ENCODE peak calls at places on chromosomes 2 and 18, in seven cellular contexts. One of them, this sample, is unnamed.

GRCh38 chr18:52310651-52311050 is 29.3 kb upstream of the DCC start:
- DNase-seq in GM23248: no peak
- DNase-seq in SK-N-SH: no peak
- DNase-seq in IMR-90: no peak
- DNase-seq in fibroblast of lung: no peak
- DNase-seq in colonic mucosa: no peak
- DNase-seq in HepG2: no peak
- DNase-seq in this sample: no peak

GRCh38 chr2:1546023-1546591 is 132.8 kb downstream of the TPO start:
- DNase-seq in GM23248: peak; percentile 78
- DNase-seq in SK-N-SH: peak; percentile 88
- DNase-seq in IMR-90: peak; percentile 63
- DNase-seq in fibroblast of lung: peak; percentile 45
- DNase-seq in colonic mucosa: no peak
- DNase-seq in HepG2: peak; percentile 28
- DNase-seq in this sample: peak; percentile 46

GRCh38 chr2:108612514-108613183 is 78.4 kb downstream of the LIMS1 start:
- DNase-seq in GM23248: no peak
- DNase-seq in SK-N-SH: no peak
- DNase-seq in IMR-90: no peak
- DNase-seq in fibroblast of lung: no peak
- DNase-seq in colonic mucosa: no peak
- DNase-seq in HepG2: no peak
- DNase-seq in this sample: no peak

GRCh38 chr2:88690591-88691338 is 708 bp upstream of the RPIA start:
- DNase-seq in GM23248: peak; percentile 72
- DNase-seq in SK-N-SH: peak; percentile 32
- DNase-seq in IMR-90: peak; percentile 2
- DNase-seq in fibroblast of lung: no peak
- DNase-seq in colonic mucosa: peak; percentile 64
- DNase-seq in HepG2: peak; percentile 57
- DNase-seq in this sample: no peak

GRCh38 chr18:77970814-77971213 is 721.2 kb downstream of the GALR1 start:
- DNase-seq in GM23248: no peak
- DNase-seq in SK-N-SH: no peak
- DNase-seq in IMR-90: no peak
- DNase-seq in fibroblast of lung: peak; percentile 0
- DNase-seq in colonic mucosa: no peak
- DNase-seq in HepG2: no peak
- DNase-seq in this sample: peak; percentile 44

GRCh38 chr2:44155577-44156446 is 12.9 kb upstream of the PPM1B start:
- DNase-seq in GM23248: peak; percentile 8
- DNase-seq in SK-N-SH: no peak
- DNase-seq in IMR-90: peak; percentile 74
- DNase-seq in fibroblast of lung: peak; percentile 32
- DNase-seq in colonic mucosa: no peak
- DNase-seq in HepG2: no peak
- DNase-seq in this sample: no peak

GRCh38 chr2:33069894-33070651 is 123.3 kb downstream of the LTBP1 start:
- DNase-seq in GM23248: peak; percentile 99
- DNase-seq in SK-N-SH: no peak
- DNase-seq in IMR-90: peak; percentile 100
- DNase-seq in fibroblast of lung: peak; percentile 100
- DNase-seq in colonic mucosa: no peak
- DNase-seq in HepG2: peak; percentile 48
- DNase-seq in this sample: no peak

GRCh38 chr2:317501-318424 is 29.9 kb upstream of the ALKAL2 start:
- DNase-seq in GM23248: peak; percentile 59
- DNase-seq in SK-N-SH: no peak
- DNase-seq in IMR-90: peak; percentile 10
- DNase-seq in fibroblast of lung: peak; percentile 72
- DNase-seq in colonic mucosa: no peak
- DNase-seq in HepG2: no peak
- DNase-seq in this sample: no peak

GRCh38 chr2:85009019-85009618 is 38.2 kb downstream of the KCMF1 start:
- DNase-seq in GM23248: no peak
- DNase-seq in SK-N-SH: no peak
- DNase-seq in IMR-90: no peak
- DNase-seq in fibroblast of lung: no peak
- DNase-seq in colonic mucosa: no peak
- DNase-seq in HepG2: no peak
- DNase-seq in this sample: no peak

GRCh38 chr2:168801961-168802824 is at the start of gene NOSTRIN:
- DNase-seq in GM23248: peak; percentile 38
- DNase-seq in SK-N-SH: no peak
- DNase-seq in IMR-90: peak; percentile 48
- DNase-seq in fibroblast of lung: peak; percentile 78
- DNase-seq in colonic mucosa: peak; percentile 93
- DNase-seq in HepG2: peak; percentile 14
- DNase-seq in this sample: no peak

GRCh38 chr2:230668184-230668938 is 44.3 kb upstream of the CAB39 start:
- DNase-seq in GM23248: no peak
- DNase-seq in SK-N-SH: no peak
- DNase-seq in IMR-90: peak; percentile 74
- DNase-seq in fibroblast of lung: peak; percentile 63
- DNase-seq in colonic mucosa: no peak
- DNase-seq in HepG2: no peak
- DNase-seq in this sample: no peak

GRCh38 chr2:104848526-104848925 is 5.4 kb upstream of the POU3F3 start:
- DNase-seq in GM23248: no peak
- DNase-seq in SK-N-SH: no peak
- DNase-seq in IMR-90: no peak
- DNase-seq in fibroblast of lung: peak; percentile 51
- DNase-seq in colonic mucosa: no peak
- DNase-seq in HepG2: no peak
- DNase-seq in this sample: no peak

GRCh38 chr18:46283268-46283667 is 179.1 kb downstream of the HAUS1 start:
- DNase-seq in GM23248: peak; percentile 18
- DNase-seq in SK-N-SH: no peak
- DNase-seq in IMR-90: peak; percentile 10
- DNase-seq in fibroblast of lung: peak; percentile 54
- DNase-seq in colonic mucosa: no peak
- DNase-seq in HepG2: no peak
- DNase-seq in this sample: no peak

GRCh38 chr18:12554796-12555388 is 103.0 kb downstream of the SPIRE1 start:
- DNase-seq in GM23248: no peak
- DNase-seq in SK-N-SH: no peak
- DNase-seq in IMR-90: no peak
- DNase-seq in fibroblast of lung: no peak
- DNase-seq in colonic mucosa: no peak
- DNase-seq in HepG2: no peak
- DNase-seq in this sample: no peak

GRCh38 chr2:133266926-133267590 is 301.2 kb downstream of the NCKAP5 start:
- DNase-seq in GM23248: peak; percentile 8
- DNase-seq in SK-N-SH: peak; percentile 66
- DNase-seq in IMR-90: no peak
- DNase-seq in fibroblast of lung: no peak
- DNase-seq in colonic mucosa: no peak
- DNase-seq in HepG2: no peak
- DNase-seq in this sample: no peak

GRCh38 chr2:23939054-23939436 is 1.2 kb upstream of the UBXN2A start:
- DNase-seq in GM23248: peak; percentile 48
- DNase-seq in SK-N-SH: no peak
- DNase-seq in IMR-90: peak; percentile 41
- DNase-seq in fibroblast of lung: no peak
- DNase-seq in colonic mucosa: no peak
- DNase-seq in HepG2: no peak
- DNase-seq in this sample: no peak

GRCh38 chr2:221997100-221997499 is 301.7 kb downstream of the PAX3 start:
- DNase-seq in GM23248: peak; percentile 55
- DNase-seq in SK-N-SH: no peak
- DNase-seq in IMR-90: peak; percentile 89
- DNase-seq in fibroblast of lung: peak; percentile 93
- DNase-seq in colonic mucosa: no peak
- DNase-seq in HepG2: peak; percentile 10
- DNase-seq in this sample: peak; percentile 40

GRCh38 chr2:34365937-34366336 is 766.8 kb upstream of the FAM98A start:
- DNase-seq in GM23248: no peak
- DNase-seq in SK-N-SH: no peak
- DNase-seq in IMR-90: no peak
- DNase-seq in fibroblast of lung: no peak
- DNase-seq in colonic mucosa: no peak
- DNase-seq in HepG2: no peak
- DNase-seq in this sample: peak; percentile 87

GRCh38 chr2:72159611-72160010 is 11.9 kb upstream of the CYP26B1 start:
- DNase-seq in GM23248: no peak
- DNase-seq in SK-N-SH: no peak
- DNase-seq in IMR-90: no peak
- DNase-seq in fibroblast of lung: no peak
- DNase-seq in colonic mucosa: no peak
- DNase-seq in HepG2: no peak
- DNase-seq in this sample: no peak

GRCh38 chr18:8478166-8478967 is 130.9 kb upstream of the RAB12 start:
- DNase-seq in GM23248: peak; percentile 64
- DNase-seq in SK-N-SH: peak; percentile 77
- DNase-seq in IMR-90: peak; percentile 34
- DNase-seq in fibroblast of lung: peak; percentile 21
- DNase-seq in colonic mucosa: peak; percentile 67
- DNase-seq in HepG2: peak; percentile 40
- DNase-seq in this sample: peak; percentile 57

GRCh38 chr18:55328301-55328700 is 259.7 kb downstream of the TCF4 start:
- DNase-seq in GM23248: peak; percentile 56
- DNase-seq in SK-N-SH: no peak
- DNase-seq in IMR-90: peak; percentile 78
- DNase-seq in fibroblast of lung: peak; percentile 83
- DNase-seq in colonic mucosa: no peak
- DNase-seq in HepG2: no peak
- DNase-seq in this sample: no peak

DNA sequence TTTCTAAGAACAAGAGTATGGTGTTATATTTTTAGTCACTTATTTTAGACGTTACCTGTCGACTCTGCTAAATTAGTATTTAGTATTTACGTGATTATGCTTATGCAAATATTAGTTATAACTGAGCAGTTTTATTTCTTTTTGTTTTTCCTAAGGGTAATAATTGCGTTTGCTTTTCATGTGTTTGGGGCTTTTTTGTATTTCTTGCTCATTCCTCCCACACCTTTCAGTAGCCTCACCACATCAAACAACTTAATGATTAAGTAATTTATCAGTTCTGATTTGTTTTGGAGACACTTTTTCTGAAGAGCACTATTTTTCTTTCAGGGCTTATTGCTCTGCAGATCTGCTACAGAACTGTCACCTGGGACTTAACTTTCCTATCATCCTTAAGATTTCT is 7.5 kb downstream of the SLC4A1AP start:
- DNase-seq in GM23248: no peak
- DNase-seq in SK-N-SH: no peak
- DNase-seq in IMR-90: no peak
- DNase-seq in fibroblast of lung: no peak
- DNase-seq in colonic mucosa: no peak
- DNase-seq in HepG2: no peak
- DNase-seq in this sample: no peak
- H3K36me3 ChIP-seq in GM23248: peaks cover 45% of the 10 kb centered on the region
- H3K36me3 ChIP-seq in SK-N-SH: peaks cover 66% of the 10 kb centered on the region
- H3K36me3 ChIP-seq in IMR-90: peaks cover 20% of the 10 kb centered on the region
- H3K36me3 ChIP-seq in fibroblast of lung: peaks cover 2% of the 10 kb centered on the region
- H3K36me3 ChIP-seq in colonic mucosa: peaks cover 6% of the 10 kb centered on the region
- H3K36me3 ChIP-seq in HepG2: peaks cover 63% of the 10 kb centered on the region
- H3K36me3 ChIP-seq in this sample: peaks cover 46% of the 10 kb centered on the region

GRCh38 chr2:95051636-95052035 is 26.1 kb downstream of the MAL start:
- DNase-seq in GM23248: no peak
- DNase-seq in SK-N-SH: no peak
- DNase-seq in IMR-90: no peak
- DNase-seq in fibroblast of lung: no peak
- DNase-seq in colonic mucosa: no peak
- DNase-seq in HepG2: no peak
- DNase-seq in this sample: no peak
- H3K9me3 ChIP-seq in GM23248: no peaks in the 10 kb centered on the region
- H3K9me3 ChIP-seq in SK-N-SH: no peaks in the 10 kb centered on the region
- H3K9me3 ChIP-seq in IMR-90: no peaks in the 10 kb centered on the region
- H3K9me3 ChIP-seq in fibroblast of lung: no peaks in the 10 kb centered on the region
- H3K9me3 ChIP-seq in colonic mucosa: no peaks in the 10 kb centered on the region
- H3K9me3 ChIP-seq in HepG2: no peaks in the 10 kb centered on the region
- H3K9me3 ChIP-seq in this sample: no peaks in the 10 kb centered on the region

DNA sequence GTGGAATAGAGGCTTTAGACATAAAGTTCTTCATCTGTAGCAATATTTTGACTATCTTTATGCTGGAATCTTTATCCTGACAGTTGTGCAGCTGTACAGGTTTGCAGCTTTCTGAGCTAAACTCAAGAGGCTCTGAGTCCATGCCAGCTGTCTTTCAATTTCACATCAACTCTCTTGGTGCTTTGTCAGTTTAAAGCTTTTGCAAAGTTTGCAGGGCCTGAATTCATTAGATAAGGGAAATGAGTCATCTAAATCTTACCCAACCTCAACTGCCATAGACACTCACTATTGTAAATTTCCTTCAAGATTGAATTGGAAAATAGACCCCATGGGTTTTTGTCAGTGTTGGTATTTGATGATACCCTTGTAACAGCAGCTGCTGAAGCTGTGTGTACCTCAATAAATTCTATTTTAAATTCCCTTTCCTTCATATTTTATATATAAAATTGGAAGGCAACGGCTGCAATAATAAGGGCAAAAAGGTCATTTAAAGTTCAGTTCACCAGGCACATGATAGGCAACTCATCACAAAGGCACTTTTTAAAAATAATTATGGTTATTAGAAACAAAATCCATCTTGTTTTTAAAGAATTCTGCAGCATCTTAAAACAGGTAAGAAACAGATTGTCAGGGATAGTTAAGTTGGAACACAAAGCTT is 169.9 kb upstream of the SLC39A10 start:
- DNase-seq in GM23248: peak; percentile 68
- DNase-seq in SK-N-SH: no peak
- DNase-seq in IMR-90: peak; percentile 81
- DNase-seq in fibroblast of lung: peak; percentile 82
- DNase-seq in colonic mucosa: no peak
- DNase-seq in HepG2: no peak
- DNase-seq in this sample: no peak
- H3K9ac ChIP-seq in GM23248: no peak overlapping the region
- H3K9ac ChIP-seq in SK-N-SH: peak overlapping the region; percentile 23
- H3K9ac ChIP-seq in IMR-90: no peak overlapping the region
- H3K9ac ChIP-seq in fibroblast of lung: no peak overlapping the region
- H3K9ac ChIP-seq in colonic mucosa: no peak overlapping the region
- H3K9ac ChIP-seq in HepG2: no peak overlapping the region
- H3K9ac ChIP-seq in this sample: no peak overlapping the region

GRCh38 chr2:238255146-238255545 is 15.3 kb upstream of the HES6 start:
- DNase-seq in GM23248: no peak
- DNase-seq in SK-N-SH: no peak
- DNase-seq in IMR-90: no peak
- DNase-seq in fibroblast of lung: no peak
- DNase-seq in colonic mucosa: no peak
- DNase-seq in HepG2: no peak
- DNase-seq in this sample: no peak

GRCh38 chr2:238256111-238256510 is 16.3 kb upstream of the HES6 start:
- DNase-seq in GM23248: no peak
- DNase-seq in SK-N-SH: no peak
- DNase-seq in IMR-90: no peak
- DNase-seq in fibroblast of lung: no peak
- DNase-seq in colonic mucosa: no peak
- DNase-seq in HepG2: no peak
- DNase-seq in this sample: no peak

GRCh38 chr2:238257786-238258700 is 18.2 kb upstream of the HES6 start:
- DNase-seq in GM23248: no peak
- DNase-seq in SK-N-SH: no peak
- DNase-seq in IMR-90: no peak
- DNase-seq in fibroblast of lung: no peak
- DNase-seq in colonic mucosa: no peak
- DNase-seq in HepG2: no peak
- DNase-seq in this sample: no peak

GRCh38 chr2:238255636-238256035 is 15.8 kb upstream of the HES6 start:
- DNase-seq in GM23248: no peak
- DNase-seq in SK-N-SH: no peak
- DNase-seq in IMR-90: no peak
- DNase-seq in fibroblast of lung: no peak
- DNase-seq in colonic mucosa: no peak
- DNase-seq in HepG2: no peak
- DNase-seq in this sample: no peak

GRCh38 chr2:238256594-238257104 is 16.8 kb upstream of the HES6 start:
- DNase-seq in GM23248: peak; percentile 70
- DNase-seq in SK-N-SH: peak; percentile 95
- DNase-seq in IMR-90: peak; percentile 61
- DNase-seq in fibroblast of lung: peak; percentile 66
- DNase-seq in colonic mucosa: peak; percentile 92
- DNase-seq in HepG2: peak; percentile 91
- DNase-seq in this sample: peak; percentile 94
- H3K36me3 ChIP-seq in GM23248: no peaks in the 10 kb centered on the region
- H3K36me3 ChIP-seq in SK-N-SH: peaks cover 6% of the 10 kb centered on the region
- H3K36me3 ChIP-seq in IMR-90: peaks cover 21% of the 10 kb centered on the region
- H3K36me3 ChIP-seq in fibroblast of lung: peaks cover 8% of the 10 kb centered on the region
- H3K36me3 ChIP-seq in colonic mucosa: peaks cover 3% of the 10 kb centered on the region
- H3K36me3 ChIP-seq in HepG2: peaks cover 82% of the 10 kb centered on the region
- H3K36me3 ChIP-seq in this sample: peaks cover 64% of the 10 kb centered on the region

This sample was measured in NT2/D1.